ENCODE peak calls at places on chromosomes 11 and 22, in nine cellular contexts. Z, V, J, I, K, C, U, N and E are unnamed samples.

GRCh38 chr11:10715571-10715970 is 22.0 kb upstream of the IRAG1 start:
- DNase-seq in Z (peak), V (no peak), J (no peak), I (peak), K (no peak), C (peak), U (no peak), N (no peak), E (no peak)

GRCh38 chr22:21937041-21937820 is 15.4 kb downstream of the PPM1F start:
- DNase-seq in Z (peak), V (no peak), J (no peak), I (no peak), K (no peak), C (peak), U (peak), N (no peak), E (peak)

GRCh38 chr11:13317293-13318080 is 39.9 kb downstream of the BMAL1 start:
- DNase-seq in Z (no peak), V (no peak), J (no peak), I (no peak), K (no peak), C (no peak), U (no peak), N (no peak), E (no peak)

GRCh38 chr11:11946180-11946579 is 62.2 kb downstream of the DKK3 start:
- DNase-seq in Z (no peak), V (no peak), J (no peak), I (no peak), K (no peak), C (no peak), U (no peak), N (no peak), E (no peak)

GRCh38 chr11:34501962-34502361 is 11.6 kb downstream of the ELF5 start:
- DNase-seq in Z (no peak), V (no peak), J (no peak), I (no peak), K (no peak), C (no peak), U (peak), N (no peak), E (no peak)

GRCh38 chr22:19998232-19998951 is 18.2 kb downstream of the ARVCF start:
- DNase-seq in Z (no peak), V (no peak), J (no peak), I (no peak), K (no peak), C (no peak), U (no peak), N (no peak), E (no peak)

GRCh38 chr22:20750461-20751184 is 23.3 kb upstream of the SERPIND1 start:
- DNase-seq in Z (no peak), V (peak), J (peak), I (peak), K (no peak), C (no peak), U (peak), N (no peak), E (peak)

GRCh38 chr22:49922926-49923325 is 4.5 kb downstream of the CRELD2 start:
- DNase-seq in Z (no peak), V (no peak), J (no peak), I (no peak), K (no peak), C (no peak), U (no peak), N (no peak), E (no peak)

GRCh38 chr11:56331861-56332491 is 13.9 kb upstream of the OR8K1 start:
- DNase-seq in Z (no peak), V (peak), J (no peak), I (no peak), K (no peak), C (no peak), U (no peak), N (no peak), E (no peak)

GRCh38 chr11:67640021-67640757 is 626 bp upstream of the TBX10 start:
- DNase-seq in Z (peak), V (peak), J (no peak), I (no peak), K (peak), C (no peak), U (peak), N (peak), E (no peak)

GRCh38 chr11:92322225-92322624 is 97.6 kb downstream of the FAT3 start:
- DNase-seq in Z (no peak), V (no peak), J (no peak), I (no peak), K (no peak), C (no peak), U (no peak), N (no peak), E (no peak)

GRCh38 chr11:20873054-20873453 is 203.7 kb downstream of the NELL1 start:
- DNase-seq in Z (no peak), V (peak), J (no peak), I (no peak), K (peak), C (no peak), U (no peak), N (no peak), E (no peak)